ENCODE peak calls at places on chromosomes 4 and X, in eight cellular contexts. One of them, this sample, is unnamed.

GRCh38 chr4:125187621-125188176 is 127.1 kb upstream of the FAT4 start:
- DNase-seq in HCT116: no peak
- DNase-seq in K562: no peak
- DNase-seq in coronary artery: no peak
- DNase-seq in astrocyte of the spinal cord: peak; percentile 88
- DNase-seq in heart right ventricle: peak; percentile 18
- DNase-seq in tibial artery: no peak
- DNase-seq in foreskin fibroblast: peak; percentile 81
- DNase-seq in this sample: peak; percentile 77

GRCh38 chr4:20255823-20256222 is 4.1 kb downstream of the SLIT2 start:
- DNase-seq in coronary artery: no peak
- DNase-seq in foreskin fibroblast: peak; percentile 41
- DNase-seq in astrocyte of the spinal cord: no peak
- DNase-seq in tibial artery: no peak
- DNase-seq in heart right ventricle: no peak
- DNase-seq in K562: no peak
- DNase-seq in HCT116: no peak
- DNase-seq in this sample: no peak

GRCh38 chr4:124806403-124806802 is 93.9 kb upstream of the ANKRD50 start:
- DNase-seq in astrocyte of the spinal cord: peak; percentile 81
- DNase-seq in K562: peak; percentile 1
- DNase-seq in foreskin fibroblast: peak; percentile 75
- DNase-seq in tibial artery: no peak
- DNase-seq in heart right ventricle: no peak
- DNase-seq in coronary artery: no peak
- DNase-seq in HCT116: no peak
- DNase-seq in this sample: no peak

GRCh38 chr4:2794707-2795557 is 2.0 kb downstream of the SH3BP2 start:
- DNase-seq in heart right ventricle: peak; percentile 69
- DNase-seq in HCT116: no peak
- DNase-seq in K562: peak; percentile 62
- DNase-seq in tibial artery: peak; percentile 73
- DNase-seq in foreskin fibroblast: peak; percentile 93
- DNase-seq in coronary artery: peak; percentile 78
- DNase-seq in astrocyte of the spinal cord: peak; percentile 75
- DNase-seq in this sample: peak; percentile 85

GRCh38 chr4:184657144-184657543 is 7.6 kb downstream of the PRIMPOL start:
- DNase-seq in K562: no peak
- DNase-seq in tibial artery: no peak
- DNase-seq in coronary artery: no peak
- DNase-seq in foreskin fibroblast: no peak
- DNase-seq in astrocyte of the spinal cord: no peak
- DNase-seq in heart right ventricle: no peak
- DNase-seq in HCT116: no peak
- DNase-seq in this sample: no peak

GRCh38 chr4:15779336-15779735 is 1.2 kb downstream of the CD38 start:
- DNase-seq in HCT116: no peak
- DNase-seq in foreskin fibroblast: peak; percentile 78
- DNase-seq in coronary artery: no peak
- DNase-seq in K562: peak; percentile 2
- DNase-seq in tibial artery: peak; percentile 83
- DNase-seq in astrocyte of the spinal cord: peak; percentile 51
- DNase-seq in heart right ventricle: peak; percentile 29
- DNase-seq in this sample: peak; percentile 50

GRCh38 chrX:47218920-47219815 is 687 bp downstream of the CDK16 start:
- DNase-seq in K562: peak; percentile 70
- DNase-seq in tibial artery: peak; percentile 36
- DNase-seq in foreskin fibroblast: peak; percentile 47
- DNase-seq in astrocyte of the spinal cord: no peak
- DNase-seq in HCT116: no peak
- DNase-seq in coronary artery: no peak
- DNase-seq in heart right ventricle: peak; percentile 64
- DNase-seq in this sample: no peak

GRCh38 chrX:44035576-44035975 is 62.4 kb upstream of the NDP start:
- DNase-seq in K562: no peak
- DNase-seq in HCT116: no peak
- DNase-seq in foreskin fibroblast: no peak
- DNase-seq in astrocyte of the spinal cord: no peak
- DNase-seq in heart right ventricle: no peak
- DNase-seq in tibial artery: no peak
- DNase-seq in coronary artery: no peak
- DNase-seq in this sample: no peak

GRCh38 chrX:101485212-101486064 is at the start of gene ARMCX4:
- DNase-seq in heart right ventricle: peak; percentile 46
- DNase-seq in tibial artery: peak; percentile 29
- DNase-seq in K562: no peak
- DNase-seq in astrocyte of the spinal cord: peak; percentile 55
- DNase-seq in coronary artery: no peak
- DNase-seq in foreskin fibroblast: peak; percentile 79
- DNase-seq in HCT116: no peak
- DNase-seq in this sample: peak; percentile 45

DNA sequence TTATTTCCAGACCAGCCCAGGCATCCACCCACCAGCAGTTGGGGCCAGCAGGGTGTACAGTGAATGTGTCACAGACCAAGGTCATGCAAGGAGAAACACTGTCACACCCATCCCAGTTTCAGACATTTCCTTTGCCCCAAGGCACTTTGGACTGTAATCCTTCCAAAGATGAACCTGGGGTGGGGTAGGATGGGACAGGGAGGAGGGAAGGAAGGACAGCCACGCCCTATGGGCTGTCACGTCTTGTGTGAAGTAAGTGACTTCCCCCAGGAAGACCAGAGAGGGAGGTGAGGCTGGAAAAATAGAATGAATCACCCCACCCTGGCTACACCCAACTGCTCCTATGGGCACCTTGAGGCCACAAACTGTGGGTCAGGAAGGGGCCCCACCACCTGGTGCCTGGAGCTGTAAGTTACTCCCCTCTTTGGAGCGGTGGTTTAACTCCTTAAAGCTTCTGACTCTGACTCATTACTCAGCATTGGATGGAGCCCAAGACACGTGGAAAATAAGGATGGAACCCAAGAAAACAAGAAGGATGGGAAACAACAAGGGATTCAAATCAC is 349.9 kb upstream of the KLF3 start:
- DNase-seq in tibial artery: no peak
- DNase-seq in coronary artery: no peak
- DNase-seq in HCT116: no peak
- DNase-seq in foreskin fibroblast: peak; percentile 73
- DNase-seq in heart right ventricle: no peak
- DNase-seq in astrocyte of the spinal cord: peak; percentile 60
- DNase-seq in K562: peak; percentile 25
- DNase-seq in this sample: peak; percentile 39
- H3K4me3 ChIP-seq in tibial artery: no peak overlapping the region
- H3K4me3 ChIP-seq in coronary artery: no peak overlapping the region
- H3K4me3 ChIP-seq in HCT116: peak overlapping the region; percentile 10
- H3K4me3 ChIP-seq in foreskin fibroblast: no peak overlapping the region
- H3K4me3 ChIP-seq in heart right ventricle: no peak overlapping the region
- H3K4me3 ChIP-seq in astrocyte of the spinal cord: no peak overlapping the region
- H3K4me3 ChIP-seq in K562: no peak overlapping the region
- H3K4me3 ChIP-seq in this sample: no peak overlapping the region

GRCh38 chr4:100852326-100852725 is 334.5 kb upstream of the EMCN start:
- DNase-seq in heart right ventricle: no peak
- DNase-seq in K562: no peak
- DNase-seq in coronary artery: no peak
- DNase-seq in HCT116: no peak
- DNase-seq in astrocyte of the spinal cord: no peak
- DNase-seq in tibial artery: no peak
- DNase-seq in foreskin fibroblast: no peak
- DNase-seq in this sample: no peak

GRCh38 chr4:100843897-100844296 is 326.1 kb upstream of the EMCN start:
- DNase-seq in HCT116: no peak
- DNase-seq in tibial artery: no peak
- DNase-seq in astrocyte of the spinal cord: no peak
- DNase-seq in K562: no peak
- DNase-seq in coronary artery: no peak
- DNase-seq in foreskin fibroblast: no peak
- DNase-seq in heart right ventricle: no peak
- DNase-seq in this sample: peak; percentile 20

GRCh38 chr4:100849319-100849718 is 331.5 kb upstream of the EMCN start:
- DNase-seq in heart right ventricle: no peak
- DNase-seq in coronary artery: no peak
- DNase-seq in K562: no peak
- DNase-seq in astrocyte of the spinal cord: no peak
- DNase-seq in foreskin fibroblast: no peak
- DNase-seq in tibial artery: no peak
- DNase-seq in HCT116: no peak
- DNase-seq in this sample: no peak

GRCh38 chr4:100848865-100849264 is 331.0 kb upstream of the EMCN start:
- DNase-seq in K562: no peak
- DNase-seq in tibial artery: no peak
- DNase-seq in foreskin fibroblast: no peak
- DNase-seq in coronary artery: no peak
- DNase-seq in HCT116: peak; percentile 38
- DNase-seq in heart right ventricle: no peak
- DNase-seq in astrocyte of the spinal cord: no peak
- DNase-seq in this sample: no peak
- TF ChIP-seq CTCF in K562: no peak
- TF ChIP-seq CTCF in tibial artery: no peak
- TF ChIP-seq CTCF in foreskin fibroblast: no peak
- TF ChIP-seq CTCF in coronary artery: no peak
- TF ChIP-seq CTCF in HCT116: peak; percentile 47
- TF ChIP-seq CTCF in heart right ventricle: no peak
- TF ChIP-seq CTCF in astrocyte of the spinal cord: peak; percentile 7
- TF ChIP-seq CTCF in this sample: no peak

GRCh38 chr4:98928505-98929340 is at the start of gene EIF4E:
- DNase-seq in tibial artery: peak; percentile 97
- DNase-seq in foreskin fibroblast: peak; percentile 99
- DNase-seq in K562: peak; percentile 99
- DNase-seq in heart right ventricle: peak; percentile 97
- DNase-seq in coronary artery: peak; percentile 96
- DNase-seq in HCT116: peak; percentile 99
- DNase-seq in astrocyte of the spinal cord: peak; percentile 99
- DNase-seq in this sample: peak; percentile 99

GRCh38 chr4:98928131-98928504 is 815 bp downstream of the EIF4E start:
- DNase-seq in heart right ventricle: peak; percentile 46
- DNase-seq in tibial artery: peak; percentile 74
- DNase-seq in K562: peak; percentile 93
- DNase-seq in astrocyte of the spinal cord: peak; percentile 80
- DNase-seq in foreskin fibroblast: peak; percentile 88
- DNase-seq in coronary artery: peak; percentile 85
- DNase-seq in HCT116: peak; percentile 64
- DNase-seq in this sample: peak; percentile 68

GRCh38 chr4:98929341-98930267 is 671 bp upstream of the EIF4E start:
- DNase-seq in tibial artery: peak; percentile 85
- DNase-seq in foreskin fibroblast: peak; percentile 98
- DNase-seq in K562: peak; percentile 89
- DNase-seq in coronary artery: peak; percentile 92
- DNase-seq in HCT116: peak; percentile 94
- DNase-seq in astrocyte of the spinal cord: peak; percentile 94
- DNase-seq in heart right ventricle: peak; percentile 51
- DNase-seq in this sample: peak; percentile 90

GRCh38 chr4:98932539-98932938 is 3.6 kb upstream of the EIF4E start:
- DNase-seq in tibial artery: no peak
- DNase-seq in foreskin fibroblast: peak; percentile 78
- DNase-seq in heart right ventricle: no peak
- DNase-seq in astrocyte of the spinal cord: peak; percentile 34
- DNase-seq in coronary artery: no peak
- DNase-seq in HCT116: no peak
- DNase-seq in K562: no peak
- DNase-seq in this sample: peak; percentile 45

DNA sequence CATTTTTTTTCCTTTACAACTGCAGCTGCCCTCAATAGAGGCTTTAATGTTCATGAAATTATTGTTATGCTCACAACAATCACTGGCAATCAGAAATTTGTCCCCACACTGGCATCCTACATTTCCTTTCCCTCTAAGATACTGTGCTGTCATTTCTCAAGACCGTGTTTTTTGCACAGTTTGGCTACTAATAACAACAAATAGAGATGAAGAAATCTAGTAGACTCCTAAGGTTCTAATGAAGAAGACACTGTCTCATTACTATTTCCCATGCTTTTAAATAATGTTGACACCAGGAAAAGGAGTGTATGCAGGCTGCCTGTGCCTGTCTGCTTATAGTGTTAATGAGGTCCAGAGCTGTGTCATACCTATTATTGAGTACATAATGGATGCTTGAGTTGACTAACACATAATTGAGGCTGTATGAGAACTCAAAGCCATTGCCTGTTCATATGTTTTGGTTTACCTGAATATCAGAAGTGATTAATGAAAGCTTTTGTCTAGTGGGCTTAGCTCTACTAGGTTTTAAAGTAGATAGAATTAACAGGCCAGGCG is 1.5 kb upstream of the EIF4E start:
- DNase-seq in HCT116: no peak
- DNase-seq in astrocyte of the spinal cord: no peak
- DNase-seq in foreskin fibroblast: no peak
- DNase-seq in heart right ventricle: no peak
- DNase-seq in coronary artery: no peak
- DNase-seq in K562: no peak
- DNase-seq in tibial artery: no peak
- DNase-seq in this sample: no peak
- H3K4me3 ChIP-seq in HCT116: peak overlapping the region; percentile 90
- H3K4me3 ChIP-seq in astrocyte of the spinal cord: peak overlapping the region; percentile 95
- H3K4me3 ChIP-seq in foreskin fibroblast: peak overlapping the region; percentile 85
- H3K4me3 ChIP-seq in heart right ventricle: peak overlapping the region; percentile 90
- H3K4me3 ChIP-seq in coronary artery: peak overlapping the region; percentile 100
- H3K4me3 ChIP-seq in K562: peak overlapping the region; percentile 97
- H3K4me3 ChIP-seq in tibial artery: peak overlapping the region; percentile 96
- H3K4me3 ChIP-seq in this sample: peak overlapping the region; percentile 98

DNA sequence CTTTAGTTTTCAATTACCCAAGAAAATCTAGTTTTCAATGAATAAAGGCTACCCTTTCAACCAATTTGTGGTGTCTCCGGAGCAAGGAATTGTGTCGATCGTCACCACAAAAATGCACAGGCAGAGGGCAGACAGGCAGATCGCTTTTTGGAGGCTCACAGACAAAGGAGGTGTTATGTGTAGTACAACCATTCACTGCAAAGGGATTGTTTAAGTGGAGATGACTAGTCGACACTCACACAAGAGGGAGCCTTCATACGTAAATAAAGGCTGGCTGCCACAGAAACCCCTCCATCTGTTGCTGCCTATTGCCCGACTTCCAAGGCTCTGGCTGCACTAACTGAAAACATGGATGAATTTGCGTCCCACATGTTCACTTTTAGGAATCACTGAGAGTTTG is 281.1 kb downstream of the NKX6-1 start:
- DNase-seq in astrocyte of the spinal cord: no peak
- DNase-seq in coronary artery: no peak
- DNase-seq in HCT116: no peak
- DNase-seq in K562: no peak
- DNase-seq in tibial artery: no peak
- DNase-seq in foreskin fibroblast: no peak
- DNase-seq in heart right ventricle: no peak
- DNase-seq in this sample: no peak
- TF ChIP-seq CTCF in astrocyte of the spinal cord: no peak
- TF ChIP-seq CTCF in coronary artery: no peak
- TF ChIP-seq CTCF in HCT116: no peak
- TF ChIP-seq CTCF in K562: no peak
- TF ChIP-seq CTCF in tibial artery: no peak
- TF ChIP-seq CTCF in foreskin fibroblast: no peak
- TF ChIP-seq CTCF in heart right ventricle: no peak
- TF ChIP-seq CTCF in this sample: no peak

This sample was measured in AG10803.